ENCODE peak calls at places on chromosomes 12 and 14, in four cellular contexts. G is stomach, D is thoracic aorta, V is mucosa of descending colon. X is an unnamed sample.

GRCh38 chr12:82912406-82912805 is 225.7 kb downstream of the TMTC2 start:
- DNase-seq in D (no peak), V (no peak), G (no peak), X (no peak)

GRCh38 chr12:127108360-127109215 is 1158.4 kb upstream of the TMEM132C start:
- DNase-seq in V (no peak), D (no peak), G (peak), X (peak)

GRCh38 chr12:132359971-132360370 is 30.6 kb upstream of the GALNT9 start:
- DNase-seq in D (no peak), V (peak), G (no peak), X (no peak)

GRCh38 chr12:53195516-53196420 is 11.3 kb downstream of the ITGB7 start:
- DNase-seq in G (no peak), V (no peak), D (no peak), X (no peak)

GRCh38 chr14:90330203-90331196 is 1.2 kb downstream of the NRDE2 start:
- DNase-seq in G (no peak), D (no peak), V (no peak), X (no peak)

GRCh38 chr12:78898416-78898815 is 33.8 kb downstream of the SYT1 start:
- DNase-seq in D (no peak), G (no peak), V (no peak), X (peak)

GRCh38 chr12:32083489-32083888 is 23.2 kb upstream of the BICD1 start:
- DNase-seq in V (no peak), D (no peak), G (no peak), X (no peak)

GRCh38 chr12:62709321-62709720 is 225.6 kb downstream of the PPM1H start:
- DNase-seq in G (no peak), D (no peak), V (no peak), X (no peak)

GRCh38 chr12:94026566-94026965 is 121.8 kb upstream of the PLXNC1 start:
- DNase-seq in G (no peak), D (no peak), V (no peak), X (no peak)

GRCh38 chr12:64672925-64673409 is 62.7 kb downstream of the RASSF3 start:
- DNase-seq in V (peak), G (peak), D (no peak), X (no peak)

GRCh38 chr12:19778111-19778688 is 338.9 kb downstream of the AEBP2 start:
- DNase-seq in D (no peak), V (no peak), G (no peak), X (no peak)

GRCh38 chr14:72024043-72024407 is 91.8 kb downstream of the RGS6 start:
- DNase-seq in V (no peak), D (no peak), G (peak), X (no peak)

GRCh38 chr14:61246721-61247120 is 34.4 kb downstream of the TMEM30B start:
- DNase-seq in G (no peak), V (no peak), D (no peak), X (no peak)

GRCh38 chr14:69664865-69665526 is 53.6 kb downstream of the SUSD6 start:
- DNase-seq in V (no peak), G (no peak), D (no peak), X (no peak)

GRCh38 chr12:3753549-3754284 is 808 bp upstream of the CRACR2A start:
- DNase-seq in G (no peak), V (no peak), D (no peak), X (no peak)

GRCh38 chr14:57526942-57527341 is 33.3 kb upstream of the CCDC198 start:
- DNase-seq in D (no peak), G (no peak), V (no peak), X (no peak)

GRCh38 chr12:92070054-92070863 is 75.4 kb downstream of the BTG1 start:
- DNase-seq in G (peak), V (no peak), D (no peak), X (no peak)

GRCh38 chr12:40697566-40698257 is 5.5 kb downstream of the CNTN1 start:
- DNase-seq in V (no peak), D (no peak), G (no peak), X (no peak)

GRCh38 chr12:57657744-57658143 is 24.7 kb upstream of the B4GALNT1 start:
- DNase-seq in G (peak), V (no peak), D (no peak), X (no peak)

GRCh38 chr14:72516936-72517408 is 376.9 kb downstream of the DPF3 start:
- DNase-seq in G (peak), V (no peak), D (no peak), X (peak)

GRCh38 chr12:109827566-109828550 is 5.3 kb downstream of the TRPV4 start:
- DNase-seq in V (peak), D (peak), G (peak), X (peak)

GRCh38 chr12:90979936-90980335 is 24.8 kb downstream of the EPYC start:
- DNase-seq in G (no peak), V (no peak), D (no peak), X (no peak)

GRCh38 chr12:89461649-89462612 is 62.7 kb downstream of the GALNT4 start:
- DNase-seq in V (no peak), D (no peak), G (no peak), X (no peak)

GRCh38 chr14:54566410-54567223 is at the start of gene SAMD4A:
- DNase-seq in D (peak), G (peak), V (peak), X (peak)

GRCh38 chr14:44107156-44107555 is 399.9 kb downstream of the FSCB start:
- DNase-seq in V (no peak), G (no peak), D (no peak), X (no peak)

GRCh38 chr14:95294834-95295599 is 24.7 kb downstream of the CLMN start:
- DNase-seq in G (peak), V (no peak), D (no peak), X (no peak)

GRCh38 chr12:46358791-46359666 is 13.5 kb downstream of the SLC38A2 start:
- DNase-seq in D (no peak), G (no peak), V (no peak), X (no peak)

GRCh38 chr12:124293286-124294003 is 1.4 kb upstream of the RFLNA start:
- DNase-seq in D (no peak), V (peak), G (no peak), X (no peak)

GRCh38 chr12:109793826-109794501 is 39.2 kb downstream of the TRPV4 start:
- DNase-seq in D (no peak), G (no peak), V (no peak), X (no peak)

GRCh38 chr14:65230287-65230728 is 128.0 kb upstream of the MAX start:
- DNase-seq in D (no peak), V (no peak), G (peak), X (peak)

GRCh38 chr12:96493101-96493500 is 3.7 kb downstream of the CFAP54 start:
- DNase-seq in V (no peak), G (no peak), D (no peak), X (no peak)

GRCh38 chr12:29346764-29347421 is 34.1 kb downstream of the ERGIC2 start:
- DNase-seq in D (no peak), V (no peak), G (no peak), X (no peak)

DNA sequence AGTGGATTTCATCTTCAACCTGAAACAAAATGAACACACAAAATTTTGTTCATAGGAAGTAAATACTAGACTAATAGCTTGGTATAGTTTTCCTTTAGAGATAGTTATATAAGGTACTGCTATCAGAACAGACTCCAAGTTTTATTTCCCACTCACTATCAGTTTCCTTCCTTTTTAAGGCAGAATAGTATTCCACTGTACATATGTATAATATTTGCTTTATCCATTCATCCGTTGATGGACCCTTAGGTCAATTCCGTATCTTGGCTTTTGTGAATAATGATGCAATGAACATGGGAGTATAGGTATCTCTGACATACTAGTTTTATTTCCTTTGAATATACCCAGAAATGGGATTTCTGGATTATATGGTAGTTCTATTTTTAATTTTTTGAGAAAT is 3.7 kb downstream of the CCNB1IP1 start:
- DNase-seq in G (no peak), D (no peak), V (no peak), X (no peak)
- H3K4me3 ChIP-seq in G (no peak), D (no peak), V (no peak), X (no peak)

GRCh38 chr14:26379951-26380350 is 217.9 kb downstream of the NOVA1 start:
- DNase-seq in G (no peak), V (no peak), D (no peak), X (no peak)

GRCh38 chr14:26380616-26381015 is 217.2 kb downstream of the NOVA1 start:
- DNase-seq in V (no peak), G (no peak), D (no peak), X (no peak)

GRCh38 chr14:26381405-26381804 is 216.4 kb downstream of the NOVA1 start:
- DNase-seq in G (no peak), D (no peak), V (no peak), X (no peak)

DNA sequence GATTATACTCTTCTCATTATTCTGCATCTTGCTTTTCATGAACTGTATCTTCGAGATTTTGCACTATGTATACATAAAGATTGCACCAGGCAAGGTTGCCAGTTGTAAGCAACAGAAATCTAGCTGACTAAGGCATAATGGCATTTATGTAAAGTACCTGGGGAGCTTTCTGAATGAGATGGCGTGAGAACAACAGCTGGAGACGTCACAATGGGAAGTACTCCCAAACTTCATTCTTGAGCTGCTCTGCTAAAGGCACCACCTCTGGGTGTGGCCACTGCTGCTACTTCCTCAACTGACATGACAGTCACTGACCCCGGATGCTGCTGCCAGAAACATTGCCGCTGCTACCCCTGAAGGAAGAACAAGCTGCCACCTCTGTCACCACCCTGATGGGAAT is 220.7 kb downstream of the NOVA1 start:
- DNase-seq in G (no peak), D (no peak), V (no peak), X (no peak)
- H3K4me3 ChIP-seq in G (no peak), D (no peak), V (no peak), X (no peak)

DNA sequence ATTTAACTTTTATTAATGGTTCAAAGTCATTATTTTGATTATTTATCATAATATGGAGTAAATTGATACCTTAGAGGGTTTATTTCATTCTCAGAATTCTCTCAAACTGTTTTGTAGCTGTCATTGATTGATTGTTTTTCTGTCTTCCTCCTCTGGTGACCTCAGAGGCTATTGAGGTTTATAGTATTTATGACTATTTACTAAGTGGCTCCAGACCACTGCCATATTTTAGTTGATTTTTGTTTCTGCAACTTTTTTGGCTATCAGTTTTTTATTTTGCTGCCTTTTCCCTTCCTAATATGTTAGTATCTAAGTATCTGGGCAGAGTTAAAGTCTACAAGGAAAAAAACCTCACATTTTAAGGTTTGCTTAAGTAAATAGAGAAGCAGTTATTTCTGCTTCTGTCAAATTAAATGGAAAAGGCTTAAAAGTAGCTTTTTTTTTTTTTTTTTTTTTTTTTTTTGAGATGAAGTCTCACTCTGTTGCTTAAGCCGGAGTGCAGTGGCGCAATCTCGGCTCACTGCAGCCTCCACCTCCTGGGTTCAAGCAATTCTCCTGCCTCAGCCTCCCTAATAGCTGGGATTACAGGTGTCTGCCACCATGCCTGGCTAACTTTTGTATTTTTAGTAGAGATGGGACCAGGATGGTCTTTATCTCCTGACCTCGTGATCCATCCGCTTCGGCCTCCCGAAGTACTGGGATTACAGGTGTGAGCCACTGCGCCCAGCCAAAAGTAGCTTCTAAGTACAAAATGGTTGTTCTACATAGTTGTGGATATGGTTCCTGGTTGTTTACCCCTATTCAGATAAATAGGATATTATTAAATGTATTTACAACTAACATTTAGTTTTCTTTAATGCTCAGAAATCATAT is 8.2 kb downstream of the MDM2 start:
- DNase-seq in D (no peak), V (no peak), G (no peak), X (no peak)
- H3K4me3 ChIP-seq in D (no peak), V (no peak), G (no peak), X (no peak)

GRCh38 chr14:94080606-94081385 is at the start of the genes DDX24 and IFI27L1:
- DNase-seq in D (peak), G (peak), V (peak), X (peak)

GRCh38 chr14:94079891-94080605 is 954 bp downstream of the DDX24 start:
- DNase-seq in D (no peak), G (no peak), V (no peak), X (no peak)

GRCh38 chr14:94075008-94075407 is 6.0 kb downstream of the DDX24 start:
- DNase-seq in G (no peak), V (no peak), D (no peak), X (no peak)

GRCh38 chr14:94077111-94077821 is 3.7 kb downstream of the DDX24 start:
- DNase-seq in D (no peak), G (no peak), V (no peak), X (no peak)

DNA sequence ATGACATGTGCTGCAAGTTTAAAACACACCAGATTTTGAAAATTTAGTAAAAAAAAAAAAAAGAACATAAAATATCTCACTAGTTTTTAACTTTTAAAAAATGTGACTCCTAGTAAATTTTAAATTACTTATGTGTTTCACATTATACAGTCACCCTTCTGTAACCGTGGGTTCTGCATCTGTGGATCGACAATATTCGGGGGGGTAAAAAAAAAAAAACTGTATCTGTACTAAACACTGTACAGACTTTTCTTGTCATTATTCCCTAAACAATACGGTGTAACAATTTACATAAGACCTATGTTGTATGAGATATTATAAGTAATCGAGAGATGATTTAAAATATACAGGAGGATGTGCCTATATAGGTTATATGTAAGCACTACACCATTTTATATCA is 3.2 kb downstream of the DDX24 start:
- DNase-seq in G (no peak), V (no peak), D (no peak), X (no peak)
- H3K4me3 ChIP-seq in G (peak), V (no peak), D (peak), X (peak)

DNA sequence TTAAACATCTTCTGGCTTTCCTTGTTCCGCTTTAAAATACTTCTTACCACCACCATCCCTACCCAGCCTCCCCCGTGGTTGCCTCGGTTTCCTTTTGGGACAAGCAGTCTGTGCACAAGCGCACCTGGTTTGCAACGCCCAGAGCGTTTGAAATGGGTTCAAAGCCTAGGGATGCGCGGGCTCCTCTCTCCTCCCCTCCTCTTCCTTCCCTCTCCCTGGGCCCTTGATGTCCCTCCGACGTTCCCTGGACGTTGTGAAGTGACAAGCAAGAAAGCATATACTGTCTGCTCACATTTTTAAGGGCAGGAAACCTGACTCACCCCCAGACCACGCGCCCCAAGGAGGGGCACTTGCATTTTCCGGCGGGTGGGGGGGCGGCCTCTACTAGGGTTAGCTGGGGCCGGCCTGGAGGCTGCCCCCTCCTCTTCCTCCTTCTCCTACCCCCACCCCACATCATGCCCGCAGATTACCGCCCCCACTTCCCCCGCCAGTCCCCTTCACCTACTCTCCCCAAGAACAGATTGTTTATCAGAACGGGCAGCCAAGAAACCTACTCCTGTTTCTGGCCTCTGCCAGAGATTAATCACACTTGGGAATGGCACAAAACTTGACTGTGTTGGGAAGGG is 9.5 kb upstream of the IRF2BPL start:
- DNase-seq in D (no peak), G (no peak), V (peak), X (no peak)
- H3K4me3 ChIP-seq in D (peak), G (no peak), V (no peak), X (peak)

GRCh38 chr12:14833952-14834351 is 9.4 kb downstream of the ART4 start:
- DNase-seq in V (no peak), G (no peak), D (no peak), X (no peak)
- H3K4me3 ChIP-seq in V (no peak), G (no peak), D (no peak), X (no peak)